ENCODE peak calls at places on chromosome 5, in four cellular contexts. B is AG09319, P is retinal pigment epithelial cell, V is lower leg skin. N is an unnamed sample.

GRCh38 chr5:149157330-149157729 is 16.0 kb downstream of the ABLIM3 start:
- DNase-seq in B (no peak), P (no peak), V (no peak), N (no peak)

GRCh38 chr5:98631311-98632054 is 142.0 kb upstream of the RGMB start:
- DNase-seq in P (peak), V (no peak), B (peak), N (no peak)

GRCh38 chr5:9361835-9362234 is 184.0 kb downstream of the SEMA5A start:
- DNase-seq in B (no peak), P (no peak), V (no peak), N (no peak)

GRCh38 chr5:38515648-38516047 is 40.8 kb downstream of the LIFR start:
- DNase-seq in V (no peak), P (no peak), B (no peak), N (no peak)

GRCh38 chr5:6687501-6687900 is 25.7 kb upstream of the TENT4A start:
- DNase-seq in V (no peak), P (no peak), B (no peak), N (no peak)

GRCh38 chr5:34412769-34413168 is 243.4 kb upstream of the RAI14 start:
- DNase-seq in V (no peak), B (no peak), P (no peak), N (no peak)

GRCh38 chr5:58484505-58484904 is 6.7 kb upstream of the GAPT start:
- DNase-seq in B (no peak), V (no peak), P (no peak), N (no peak)

GRCh38 chr5:9094582-9094981 is 451.3 kb downstream of the SEMA5A start:
- DNase-seq in P (no peak), V (no peak), B (no peak), N (no peak)

GRCh38 chr5:139795074-139796001 is at the start of gene PSD2:
- DNase-seq in V (no peak), B (no peak), P (no peak), N (no peak)

GRCh38 chr5:149288437-149288836 is 16.8 kb downstream of the AFAP1L1 start:
- DNase-seq in B (no peak), V (no peak), P (no peak), N (no peak)

GRCh38 chr5:170783498-170784247 is at the start of gene GABRP:
- DNase-seq in V (no peak), P (no peak), B (no peak), N (no peak)

GRCh38 chr5:73901045-73901444 is 275.0 kb downstream of the ARHGEF28 start:
- DNase-seq in B (no peak), P (no peak), V (no peak), N (no peak)

GRCh38 chr5:176543428-176544182 is 5.5 kb upstream of the CDHR2 start:
- DNase-seq in P (no peak), V (peak), B (no peak), N (no peak)

GRCh38 chr5:118698774-118699173 is 289.6 kb downstream of the DTWD2 start:
- DNase-seq in B (no peak), V (no peak), P (no peak), N (no peak)

GRCh38 chr5:156438076-156438475 is 111.1 kb downstream of the SGCD start:
- DNase-seq in B (no peak), P (no peak), V (no peak), N (no peak)

GRCh38 chr5:133944263-133945230 is 23.9 kb downstream of the C5orf15 start:
- DNase-seq in V (no peak), P (no peak), B (no peak), N (peak)

GRCh38 chr5:96699186-96699820 is 37.1 kb downstream of the CAST start:
- DNase-seq in V (no peak), P (peak), B (no peak), N (no peak)

GRCh38 chr5:64872044-64872443 is 103.3 kb downstream of the CWC27 start:
- DNase-seq in B (no peak), V (no peak), P (no peak), N (no peak)

GRCh38 chr5:133423618-133424282 is 188.6 kb downstream of the FSTL4 start:
- DNase-seq in B (no peak), P (no peak), V (peak), N (no peak)

GRCh38 chr5:21688655-21689054 is 1164.5 kb downstream of the CDH12 start:
- DNase-seq in B (no peak), V (no peak), P (no peak), N (no peak)

GRCh38 chr5:102753889-102754498 is 1.1 kb upstream of the PAM start:
- DNase-seq in V (no peak), B (no peak), P (no peak), N (no peak)

GRCh38 chr5:118088448-118088847 is 899.9 kb downstream of the DTWD2 start:
- DNase-seq in P (no peak), V (no peak), B (no peak), N (no peak)

GRCh38 chr5:61758711-61759110 is 426.7 kb downstream of the ZSWIM6 start:
- DNase-seq in P (no peak), V (no peak), B (no peak), N (no peak)

DNA sequence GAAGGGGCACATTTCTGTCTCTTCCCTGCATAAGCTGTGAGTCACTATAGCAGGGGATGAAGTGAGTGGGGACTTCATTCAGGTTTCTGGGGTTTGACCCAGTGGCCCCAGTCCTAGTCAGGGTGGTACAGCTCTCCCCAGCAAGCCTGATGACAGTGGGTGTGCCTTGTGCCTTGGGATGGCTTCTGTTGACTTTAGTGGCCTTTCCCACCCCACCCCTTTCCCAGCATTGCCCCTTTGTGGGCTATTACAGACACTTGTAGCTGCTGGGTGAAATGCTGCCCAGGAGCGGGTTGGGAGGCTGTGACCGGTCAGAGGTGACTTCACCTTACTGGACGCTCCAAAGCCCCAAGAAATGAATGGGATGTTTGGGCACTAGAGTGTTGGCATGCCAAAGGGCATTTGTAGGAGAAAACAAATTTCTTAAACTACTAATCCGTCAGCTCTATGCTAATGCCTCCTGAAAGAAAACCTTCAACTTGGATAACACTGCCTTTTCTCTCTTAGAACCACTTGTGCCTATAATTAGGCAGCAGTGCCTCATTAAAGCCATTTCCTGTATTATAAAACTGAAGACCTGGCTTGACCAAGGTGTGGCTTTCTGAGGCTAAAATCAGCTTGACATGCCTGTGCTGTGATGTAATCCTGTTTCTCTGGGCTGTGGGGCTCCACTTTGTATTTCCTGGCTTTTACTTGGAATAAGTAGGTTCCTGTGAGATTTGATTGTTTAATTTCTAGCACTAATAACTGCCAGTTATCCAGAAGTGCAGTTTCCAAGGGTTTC is 119.0 kb upstream of the SLC25A48 start:
- DNase-seq in B (no peak), P (peak), V (no peak), N (no peak)
- TF ChIP-seq CTCF in B (no peak), P (no peak), V (no peak), N (no peak)

GRCh38 chr5:35443803-35444595 is 173.7 kb upstream of the SPEF2 start:
- DNase-seq in B (no peak), P (no peak), V (no peak), N (no peak)
- TF ChIP-seq CTCF in B (no peak), P (no peak), V (no peak), N (no peak)

GRCh38 chr5:157520911-157521703 is 54.5 kb downstream of the ADAM19 start:
- DNase-seq in V (no peak), B (no peak), P (no peak), N (no peak)
- TF ChIP-seq CTCF in V (no peak), B (no peak), P (no peak), N (no peak)

DNA sequence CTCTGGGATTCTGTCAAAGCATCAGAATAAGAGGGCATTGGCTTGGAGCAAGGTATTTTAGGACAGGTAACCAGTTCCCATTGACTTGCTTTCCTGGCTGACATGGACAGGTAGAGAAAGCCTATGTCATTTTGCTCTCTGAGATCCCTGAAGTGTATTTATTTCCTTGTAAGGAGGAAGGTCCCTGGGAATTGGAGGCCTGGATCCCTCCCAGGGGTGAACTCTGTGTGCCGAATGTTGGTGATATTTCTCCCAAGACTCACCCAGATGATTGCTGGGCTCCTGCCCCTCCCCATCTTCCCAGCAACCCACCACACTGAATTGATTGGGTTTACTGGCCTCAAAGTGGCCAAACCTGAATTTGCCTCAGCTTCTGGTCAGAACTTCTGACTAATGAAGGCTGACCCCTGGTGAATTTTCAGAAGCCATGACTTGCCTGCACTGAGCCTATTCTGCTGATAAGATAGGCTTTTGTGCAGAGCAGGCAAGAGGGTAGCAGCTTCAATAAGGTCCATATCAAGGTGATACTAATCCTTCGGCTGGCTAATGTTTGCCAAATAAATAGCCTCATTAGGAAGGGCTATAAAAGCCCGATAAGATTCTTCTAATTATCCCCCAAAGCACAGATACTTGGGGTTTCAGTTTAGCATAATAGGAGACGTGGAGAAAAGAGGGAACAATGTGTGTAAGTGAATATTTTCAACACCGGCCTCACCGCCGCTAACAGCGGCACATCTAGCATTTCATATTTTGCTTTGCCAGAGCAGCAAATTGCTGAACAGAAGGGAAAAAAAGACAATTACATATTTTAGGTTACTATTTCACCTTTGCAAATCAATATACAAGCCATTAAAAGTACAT is 152.9 kb upstream of the PITX1 start:
- DNase-seq in V (no peak), B (no peak), P (no peak), N (no peak)
- TF ChIP-seq CTCF in V (no peak), B (peak), P (no peak), N (no peak)

GRCh38 chr5:94577466-94578245 is 40.7 kb downstream of the KIAA0825 start:
- DNase-seq in B (no peak), P (no peak), V (no peak), N (no peak)
- TF ChIP-seq CTCF in B (no peak), P (no peak), V (no peak), N (no peak)

GRCh38 chr5:113123563-113123962 is 147.0 kb downstream of the DCP2 start:
- DNase-seq in B (no peak), P (no peak), V (no peak), N (no peak)
- TF ChIP-seq CTCF in B (no peak), P (peak), V (no peak), N (no peak)

N was measured in ascending aorta.